ENCODE peak calls at places on chromosomes 16 and 17, in five cellular contexts. Y is body of pancreas, O is neural progenitor cell, Q is uterus, X is substantia nigra. B is an unnamed sample.

GRCh38 chr16:87203060-87203656 is 114.0 kb downstream of the C16orf95 start:
- DNase-seq in Q (peak; percentile 25), Y (peak; percentile 49), X (no peak), O (peak; percentile 90), B (no peak)

GRCh38 chr17:55301521-55302406 is 37.0 kb downstream of the HLF start:
- DNase-seq in X (no peak), Y (no peak), O (no peak), Q (no peak), B (no peak)

GRCh38 chr16:59905628-59906027 is 1171.5 kb upstream of the GOT2 start:
- DNase-seq in X (no peak), Y (no peak), O (no peak), Q (no peak), B (no peak)

GRCh38 chr16:55709801-55710200 is 54.0 kb downstream of the SLC6A2 start:
- DNase-seq in O (no peak), Q (no peak), Y (no peak), X (no peak), B (no peak)

GRCh38 chr16:53775821-53776431 is 72.0 kb downstream of the FTO start:
- DNase-seq in Q (peak; percentile 44), O (peak; percentile 19), X (no peak), Y (peak; percentile 28), B (peak; percentile 50)

GRCh38 chr17:60525347-60525623 is 757 bp downstream of the APPBP2 start:
- DNase-seq in Q (no peak), O (peak; percentile 2), Y (peak; percentile 68), X (no peak), B (no peak)

GRCh38 chr16:48434653-48435318 is 49.6 kb upstream of the SIAH1 start:
- DNase-seq in Y (no peak), X (no peak), Q (no peak), O (no peak), B (no peak)

GRCh38 chr17:10875984-10876555 is 38.2 kb upstream of the PIRT start:
- DNase-seq in Y (peak; percentile 53), Q (peak; percentile 20), O (peak; percentile 81), X (no peak), B (no peak)

GRCh38 chr16:12612598-12613101 is 191.0 kb downstream of the CPPED1 start:
- DNase-seq in Y (no peak), X (no peak), O (no peak), Q (no peak), B (peak; percentile 89)

GRCh38 chr17:77120866-77121265 is 19.9 kb upstream of the SEC14L1 start:
- DNase-seq in X (no peak), Q (no peak), O (no peak), Y (no peak), B (no peak)
- H3K27ac ChIP-seq in X (no peak overlapping the region), Q (peak overlapping the region; percentile 72), O (no peak overlapping the region), Y (peak overlapping the region; percentile 67), B (peak overlapping the region; percentile 98)

GRCh38 chr17:37361543-37361942 is 14.2 kb upstream of the C17orf78 start:
- DNase-seq in Q (no peak), X (no peak), Y (no peak), O (no peak), B (peak; percentile 96)

GRCh38 chr17:37360632-37361031 is 15.2 kb upstream of the C17orf78 start:
- DNase-seq in Y (no peak), Q (no peak), X (no peak), O (no peak), B (peak; percentile 59)

GRCh38 chr17:37358830-37359681 is 16.7 kb upstream of the C17orf78 start:
- DNase-seq in X (peak; percentile 85), O (peak; percentile 100), Q (peak; percentile 97), Y (peak; percentile 96), B (no peak)

GRCh38 chr17:37359682-37360188 is 16.1 kb upstream of the C17orf78 start:
- DNase-seq in Q (no peak), X (no peak), Y (no peak), O (no peak), B (no peak)

DNA sequence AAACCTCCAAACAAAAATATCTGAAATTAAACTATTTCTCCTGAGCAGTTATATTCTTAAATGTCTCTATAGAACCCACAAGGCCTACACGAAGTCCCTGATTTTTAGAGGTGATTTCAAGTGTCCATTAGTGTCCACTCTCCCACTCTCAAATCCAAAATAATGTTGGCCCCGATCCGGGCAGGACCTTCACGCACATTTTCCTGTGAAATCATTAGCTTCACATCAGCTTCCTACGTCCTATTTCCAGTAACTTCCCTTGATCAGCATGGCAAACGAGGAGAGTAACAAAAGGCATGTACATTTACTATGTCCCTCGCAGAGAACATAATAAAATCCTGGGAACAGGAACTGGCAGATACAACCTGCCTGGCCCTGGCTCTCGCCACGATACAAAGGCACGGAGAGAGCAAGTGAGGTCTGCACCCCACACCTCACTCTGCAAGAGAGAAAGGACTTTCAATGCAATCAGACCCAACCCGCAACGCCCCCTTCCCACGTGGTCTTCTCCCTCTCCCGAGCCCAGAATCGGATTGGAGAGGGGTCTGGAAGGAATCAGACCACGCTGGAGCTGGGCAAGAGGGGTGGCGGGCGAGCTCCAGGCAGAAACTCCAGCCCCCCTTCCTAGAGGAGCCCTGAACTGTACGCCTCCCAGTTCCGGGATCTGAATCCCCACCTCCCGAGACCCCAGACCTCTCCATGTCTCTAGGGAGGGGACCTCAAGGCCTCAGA is 17.5 kb upstream of the C17orf78 start:
- DNase-seq in Y (peak; percentile 46), Q (peak; percentile 47), X (peak; percentile 36), O (peak; percentile 95), B (no peak)
- H3K27ac ChIP-seq in Y (peak overlapping the region; percentile 88), Q (peak overlapping the region; percentile 85), X (peak overlapping the region; percentile 90), O (peak overlapping the region; percentile 96), B (peak overlapping the region; percentile 94)

GRCh38 chr16:84368327-84368996 is at the start of gene ATP2C2:
- DNase-seq in Q (no peak), X (no peak), O (peak; percentile 69), Y (peak; percentile 56), B (no peak)
- H3K27ac ChIP-seq in Q (no peak within 1 kb of the TSS), X (no peak within 1 kb of the TSS), O (no peak within 1 kb of the TSS), Y (no peak within 1 kb of the TSS), B (peak within 1 kb of the TSS; percentile 75)

GRCh38 chr16:57637424-57637823 is 9.0 kb downstream of the ADGRG1 start:
- DNase-seq in Q (no peak), O (peak; percentile 68), X (peak; percentile 65), Y (no peak), B (no peak)
- H3K27ac ChIP-seq in Q (peak overlapping the region; percentile 72), O (peak overlapping the region; percentile 79), X (peak overlapping the region; percentile 84), Y (peak overlapping the region; percentile 77), B (no peak overlapping the region)

DNA sequence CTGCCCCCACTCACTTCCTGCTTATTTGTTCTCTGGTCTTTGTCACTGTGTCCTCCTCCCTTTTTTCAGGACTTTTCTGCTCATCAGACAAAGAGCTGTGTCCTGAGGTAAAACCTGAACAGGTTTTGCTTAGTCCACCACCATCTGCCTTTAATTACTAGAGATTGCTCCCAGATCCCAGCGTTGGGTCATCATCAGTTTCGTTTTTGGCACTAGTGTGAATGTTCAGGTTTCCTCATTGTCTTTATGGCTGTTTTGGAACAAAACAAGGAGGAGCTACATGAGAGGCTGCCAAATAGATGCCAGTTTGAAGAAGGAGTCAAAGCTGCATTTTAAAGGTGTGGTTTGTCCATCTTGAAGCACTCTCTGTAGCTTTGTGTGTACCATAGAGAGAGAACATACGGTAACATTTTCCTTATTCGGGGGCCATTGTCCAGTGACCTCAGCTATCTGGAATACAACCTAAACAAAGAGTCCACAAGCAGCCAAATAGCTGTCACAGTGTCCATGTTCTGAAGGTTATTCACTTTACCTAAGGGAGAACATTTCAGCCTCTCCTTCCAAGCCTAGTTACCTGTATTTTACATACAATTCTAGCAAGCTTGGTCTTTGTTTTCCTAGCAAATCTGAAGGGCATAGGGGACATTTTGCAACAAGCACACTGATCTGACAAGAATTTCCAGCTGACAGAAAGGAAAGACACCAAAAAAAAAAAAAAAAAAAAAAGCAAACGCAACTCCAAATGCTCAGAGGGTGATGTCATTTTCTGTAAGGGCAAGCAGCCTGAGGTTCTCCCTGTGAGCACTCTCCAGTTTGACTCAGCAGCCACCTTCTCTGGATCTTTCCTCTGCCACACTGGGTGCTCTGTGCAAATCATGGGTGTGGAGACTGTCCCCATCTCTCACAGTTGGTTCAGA is 196.1 kb downstream of the NTN1 start:
- DNase-seq in O (no peak), Y (no peak), Q (no peak), X (no peak), B (peak; percentile 6)
- H3K27ac ChIP-seq in O (no peak overlapping the region), Y (peak overlapping the region; percentile 81), Q (peak overlapping the region; percentile 66), X (no peak overlapping the region), B (peak overlapping the region; percentile 27)

GRCh38 chr17:15951368-15952047 is 6.6 kb downstream of the ADORA2B start:
- DNase-seq in X (no peak), Q (no peak), O (no peak), Y (no peak), B (no peak)

GRCh38 chr17:15955793-15956541 is 11.0 kb downstream of the ADORA2B start:
- DNase-seq in Y (no peak), Q (no peak), X (no peak), O (peak; percentile 24), B (no peak)

GRCh38 chr17:15952916-15953865 is 8.3 kb downstream of the ADORA2B start:
- DNase-seq in Y (no peak), O (no peak), X (no peak), Q (no peak), B (no peak)

GRCh38 chr17:15952048-15952532 is 7.2 kb downstream of the ADORA2B start:
- DNase-seq in Q (no peak), Y (no peak), O (no peak), X (no peak), B (no peak)

GRCh38 chr17:15954222-15954621 is 9.3 kb downstream of the ADORA2B start:
- DNase-seq in Y (no peak), O (no peak), Q (no peak), X (no peak), B (peak; percentile 69)
- H3K27ac ChIP-seq in Y (no peak overlapping the region), O (no peak overlapping the region), Q (no peak overlapping the region), X (no peak overlapping the region), B (peak overlapping the region; percentile 35)

B was measured in epithelial cell of prostate.